ENCODE peak calls at places on chromosome 2, in ten cellular contexts. Z is MM.1S; I is stimulated activated CD4-positive, alpha-beta T cell treated with anti-CD3 and anti-CD28 coated beads, Interleukin-1b, Interleukin-23, amount 100 ng/mL, for 1 hour; X is activated gamma-delta T cell treated with Interleukin-2 at 50 U/mL for 16 hours; Q is fibroblast of lung; K is amniotic stem cell; E is LoVo; P is neural progenitor cell; F is GOT3; N is GM04504. W is an unnamed sample.

GRCh38 chr2:224909885-224910517 is 132.3 kb downstream of the DOCK10 start:
- DNase-seq in Z (no peak), I (no peak), X (no peak), Q (peak), K (no peak), E (no peak), P (peak), F (no peak), N (peak), W (peak)

GRCh38 chr2:20884829-20885228 is 61.9 kb upstream of the LDAH start:
- DNase-seq in Z (no peak), I (no peak), X (no peak), Q (no peak), K (no peak), E (no peak), P (no peak), F (no peak), N (no peak), W (no peak)

GRCh38 chr2:96906719-96907404 is 37.0 kb upstream of the SEMA4C start:
- DNase-seq in Z (peak), I (no peak), X (no peak), Q (peak), K (no peak), E (no peak), P (peak), F (no peak), N (no peak), W (peak)

GRCh38 chr2:231917280-231918088 is 8.7 kb downstream of the NPPC start:
- DNase-seq in Z (no peak), I (no peak), X (no peak), Q (no peak), K (no peak), E (peak), P (peak), F (no peak), N (no peak), W (no peak)

GRCh38 chr2:3041841-3042600 is 335.6 kb downstream of the EIPR1 start:
- DNase-seq in Z (no peak), I (no peak), X (no peak), Q (no peak), K (no peak), E (no peak), P (no peak), F (no peak), N (no peak), W (no peak)

GRCh38 chr2:160753331-160753654 is 259.7 kb upstream of the RBMS1 start:
- DNase-seq in Z (no peak), I (no peak), X (no peak), Q (no peak), K (no peak), E (no peak), P (no peak), F (no peak), N (no peak), W (no peak)

GRCh38 chr2:238879621-238880377 is 31.9 kb downstream of the TWIST2 start:
- DNase-seq in Z (no peak), I (no peak), X (no peak), Q (no peak), K (no peak), E (no peak), P (no peak), F (no peak), N (no peak), W (no peak)

GRCh38 chr2:100703744-100704143 is 116.2 kb upstream of the NPAS2 start:
- DNase-seq in Z (no peak), I (no peak), X (no peak), Q (no peak), K (no peak), E (no peak), P (no peak), F (no peak), N (no peak), W (no peak)

W was measured in ovary.